ENCODE peak calls at places on chromosomes 4 and X, in six cellular contexts. J is A549, Q is HepG2, E is K562, R is endothelial cell of umbilical vein, U is GM12878. I is an unnamed sample.

GRCh38 chrX:11770320-11770719 is 12.3 kb downstream of the MSL3 start:
- DNase-seq in J (peak), Q (peak), E (peak), R (peak), U (peak), I (peak)

GRCh38 chrX:134642394-134642793 is 15.9 kb downstream of the PLAC1 start:
- DNase-seq in J (no peak), Q (no peak), E (no peak), R (no peak), U (no peak), I (no peak)

GRCh38 chrX:28520786-28521185 is 66.5 kb upstream of the IL1RAPL1 start:
- DNase-seq in J (no peak), Q (no peak), E (no peak), R (no peak), U (no peak), I (no peak)

GRCh38 chr4:94887027-94887426 is 129.3 kb downstream of the BMPR1B start:
- DNase-seq in J (no peak), Q (no peak), E (no peak), R (no peak), U (no peak), I (no peak)

GRCh38 chrX:63918611-63919010 is 133.6 kb upstream of the ARHGEF9 start:
- DNase-seq in J (peak), Q (no peak), E (no peak), R (no peak), U (no peak), I (peak)

GRCh38 chr4:108060686-108061321 is 71.1 kb downstream of the HADH start:
- DNase-seq in J (no peak), Q (no peak), E (no peak), R (no peak), U (no peak), I (no peak)

GRCh38 chr4:138111462-138112000 is 130.6 kb downstream of the SLC7A11 start:
- DNase-seq in J (no peak), Q (peak), E (no peak), R (peak), U (no peak), I (no peak)

GRCh38 chr4:152045781-152046571 is 285.2 kb upstream of the GATB start:
- DNase-seq in J (peak), Q (peak), E (peak), R (peak), U (no peak), I (no peak)

GRCh38 chr4:115664285-115664684 is 550.9 kb upstream of the NDST4 start:
- DNase-seq in J (no peak), Q (no peak), E (no peak), R (no peak), U (no peak), I (no peak)

GRCh38 chrX:49838374-49838773 is 9.3 kb downstream of the PAGE4 start:
- DNase-seq in J (peak), Q (peak), E (peak), R (peak), U (no peak), I (peak)

GRCh38 chrX:112614640-112615039 is 65.1 kb downstream of the LHFPL1 start:
- DNase-seq in J (no peak), Q (no peak), E (no peak), R (no peak), U (no peak), I (no peak)

GRCh38 chr4:102730968-102731533 is 29.7 kb downstream of the MANBA start:
- DNase-seq in J (no peak), Q (peak), E (no peak), R (no peak), U (no peak), I (peak)

GRCh38 chr4:55554453-55555030 is 7.8 kb upstream of the CLOCK start:
- DNase-seq in J (peak), Q (peak), E (no peak), R (peak), U (no peak), I (peak)

GRCh38 chr4:25585901-25586523 is 69.6 kb upstream of the SLC34A2 start:
- DNase-seq in J (no peak), Q (no peak), E (no peak), R (no peak), U (no peak), I (no peak)

GRCh38 chrX:27039332-27039731 is 423.8 kb downstream of the PPP4R3C start:
- DNase-seq in J (no peak), Q (no peak), E (no peak), R (no peak), U (no peak), I (no peak)
- TF ChIP-seq MYC in J (no peak), Q (no peak), E (no peak), R (no peak), U (no peak), I (no peak)

DNA sequence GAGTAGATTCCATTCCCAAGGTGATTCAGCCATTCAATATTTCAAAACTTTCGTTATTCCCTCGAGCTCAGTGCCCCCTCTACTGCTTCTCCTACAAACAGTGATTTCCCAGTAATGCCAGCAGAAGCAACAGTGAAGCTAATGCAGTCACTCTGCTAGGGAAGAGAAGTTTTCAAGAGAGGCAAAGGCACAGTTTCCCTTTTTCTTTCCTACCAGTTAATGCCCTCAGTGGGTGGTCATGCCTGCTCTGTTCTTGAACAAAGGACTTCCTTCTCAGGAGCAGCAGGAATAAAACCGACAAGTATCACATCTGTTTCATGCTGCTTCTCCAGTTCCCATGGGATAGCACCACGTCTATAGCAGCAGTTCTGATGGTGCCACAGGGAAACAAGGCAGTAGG is 317.2 kb downstream of the TENM3 start:
- DNase-seq in J (no peak), Q (no peak), E (no peak), R (peak), U (no peak), I (no peak)
- H3K4me3 ChIP-seq in J (no peak), Q (no peak), E (no peak), R (no peak), U (no peak), I (no peak)

GRCh38 chr4:173821851-173822250 is 291.8 kb upstream of the HAND2 start:
- DNase-seq in J (no peak), Q (no peak), E (no peak), R (no peak), U (no peak), I (no peak)
- TF ChIP-seq MYC in J (no peak), Q (no peak), E (no peak), R (no peak), U (no peak), I (no peak)

GRCh38 chr4:88698539-88698938 is 910 bp upstream of the NAP1L5 start:
- DNase-seq in J (no peak), Q (no peak), E (peak), R (no peak), U (no peak), I (no peak)

GRCh38 chr4:88697588-88698329 is at the start of gene NAP1L5:
- DNase-seq in J (peak), Q (no peak), E (peak), R (peak), U (peak), I (peak)

GRCh38 chr4:88693792-88694191 is 3.8 kb downstream of the NAP1L5 start:
- DNase-seq in J (no peak), Q (no peak), E (no peak), R (peak), U (no peak), I (no peak)

GRCh38 chr4:88697113-88697512 is 516 bp downstream of the NAP1L5 start:
- DNase-seq in J (no peak), Q (no peak), E (no peak), R (peak), U (no peak), I (peak)

DNA sequence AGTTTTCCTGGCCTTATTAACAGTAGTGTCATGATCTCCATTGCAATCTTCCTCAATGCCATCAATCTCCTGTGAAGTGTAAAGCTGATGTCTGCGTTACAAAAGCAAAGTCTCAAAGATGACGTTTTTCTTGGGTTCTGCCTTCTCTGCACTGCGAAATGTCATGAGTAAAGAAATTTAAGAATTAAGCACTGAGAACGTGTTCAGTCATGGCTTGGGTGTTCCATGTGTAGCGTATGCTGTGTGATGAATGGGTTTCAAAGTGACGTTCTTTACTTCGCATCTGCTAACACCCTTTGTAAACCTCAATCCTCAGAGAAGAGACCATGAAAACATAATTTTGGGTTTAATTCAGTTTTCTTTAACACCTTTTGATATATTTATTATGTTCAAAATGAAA is 1.0 kb downstream of the NAP1L5 start:
- DNase-seq in J (no peak), Q (no peak), E (no peak), R (no peak), U (no peak), I (no peak)
- H3K4me3 ChIP-seq in J (no peak), Q (no peak), E (peak), R (peak), U (no peak), I (no peak)